ENCODE peak calls at places on chromosomes 1 and 21, in six cellular contexts. S, I, F, J, R and B are unnamed samples.

GRCh38 chr1:181112071-181112929 is 23.8 kb downstream of the IER5 start:
- DNase-seq in S (peak), I (no peak), F (peak), J (no peak), R (no peak), B (no peak)

GRCh38 chr1:244782056-244782455 is 53.4 kb upstream of the COX20 start:
- DNase-seq in S (no peak), I (no peak), F (no peak), J (no peak), R (no peak), B (no peak)

GRCh38 chr1:197343663-197344273 is 75.7 kb downstream of the CRB1 start:
- DNase-seq in S (no peak), I (no peak), F (no peak), J (no peak), R (no peak), B (no peak)

GRCh38 chr21:17609681-17610080 is 3.0 kb downstream of the BTG3 start:
- DNase-seq in S (no peak), I (no peak), F (no peak), J (no peak), R (no peak), B (no peak)

GRCh38 chr1:113617438-113618141 is 141.7 kb downstream of the PHTF1 start:
- DNase-seq in S (no peak), I (no peak), F (no peak), J (no peak), R (no peak), B (no peak)

GRCh38 chr1:232974971-232975370 is 24.6 kb downstream of the NTPCR start:
- DNase-seq in S (no peak), I (no peak), F (no peak), J (no peak), R (no peak), B (no peak)

GRCh38 chr1:119475866-119476439 is 31.1 kb upstream of the HSD3B1 start:
- DNase-seq in S (peak), I (peak), F (peak), J (peak), R (no peak), B (no peak)

GRCh38 chr1:71994646-71995045 is 287.7 kb downstream of the NEGR1 start:
- DNase-seq in S (no peak), I (no peak), F (no peak), J (no peak), R (no peak), B (no peak)

GRCh38 chr1:31413405-31414005 is 492 bp downstream of the SERINC2 start:
- DNase-seq in S (peak), I (no peak), F (peak), J (peak), R (peak), B (peak)

GRCh38 chr1:33470495-33471012 is 1.9 kb upstream of the ZSCAN20 start:
- DNase-seq in S (peak), I (peak), F (peak), J (peak), R (peak), B (peak)

GRCh38 chr1:210489491-210489890 is 160.8 kb downstream of the HHAT start:
- DNase-seq in S (no peak), I (no peak), F (no peak), J (no peak), R (no peak), B (no peak)

GRCh38 chr1:118483245-118484006 is 298.4 kb upstream of the SPAG17 start:
- DNase-seq in S (no peak), I (no peak), F (peak), J (no peak), R (no peak), B (no peak)

GRCh38 chr1:14929547-14930223 is 223.9 kb upstream of the TMEM51 start:
- DNase-seq in S (no peak), I (no peak), F (no peak), J (no peak), R (no peak), B (no peak)

GRCh38 chr1:228937851-228938247 is 202.6 kb downstream of the RHOU start:
- DNase-seq in S (peak), I (no peak), F (peak), J (no peak), R (no peak), B (no peak)

GRCh38 chr1:9193226-9193625 is 41.3 kb upstream of the H6PD start:
- DNase-seq in S (no peak), I (no peak), F (no peak), J (no peak), R (no peak), B (no peak)

GRCh38 chr21:41207401-41208388 is 39.7 kb downstream of the BACE2 start:
- DNase-seq in S (peak), I (no peak), F (no peak), J (peak), R (peak), B (no peak)

GRCh38 chr1:11289064-11289463 is 16.1 kb downstream of the UBIAD1 start:
- DNase-seq in S (no peak), I (no peak), F (no peak), J (no peak), R (no peak), B (no peak)

GRCh38 chr1:201511925-201512539 is 5.1 kb upstream of the CSRP1 start:
- DNase-seq in S (peak), I (peak), F (peak), J (peak), R (peak), B (no peak)

GRCh38 chr1:186104459-186104858 is 270.6 kb downstream of the TPR start:
- DNase-seq in S (no peak), I (no peak), F (no peak), J (no peak), R (no peak), B (no peak)

GRCh38 chr1:121519042-121519755 is 334.4 kb downstream of the SRGAP2C start:
- DNase-seq in S (peak), I (peak), F (peak), J (peak), R (peak), B (peak)

GRCh38 chr1:93651695-93652094 is 29.9 kb downstream of the BCAR3 start:
- DNase-seq in S (no peak), I (no peak), F (no peak), J (no peak), R (no peak), B (no peak)

GRCh38 chr1:227429447-227430359 is 111.4 kb upstream of the CDC42BPA start:
- DNase-seq in S (no peak), I (no peak), F (no peak), J (peak), R (no peak), B (no peak)

GRCh38 chr1:21814981-21815583 is 3.0 kb downstream of the LDLRAD2 start:
- DNase-seq in S (no peak), I (no peak), F (no peak), J (no peak), R (no peak), B (no peak)

GRCh38 chr1:198681831-198682756 is 43.3 kb downstream of the PTPRC start:
- DNase-seq in S (peak), I (no peak), F (peak), J (peak), R (peak), B (peak)

GRCh38 chr1:114729782-114730181 is 13.2 kb upstream of the NRAS start:
- DNase-seq in S (no peak), I (no peak), F (no peak), J (no peak), R (no peak), B (no peak)

GRCh38 chr1:214102907-214103306 is 115.1 kb downstream of the PROX1 start:
- DNase-seq in S (no peak), I (no peak), F (no peak), J (no peak), R (no peak), B (no peak)

GRCh38 chr1:214103778-214104177 is 116.0 kb downstream of the PROX1 start:
- DNase-seq in S (no peak), I (no peak), F (no peak), J (no peak), R (no peak), B (no peak)

GRCh38 chr1:214106375-214106774 is 118.6 kb downstream of the PROX1 start:
- DNase-seq in S (no peak), I (no peak), F (no peak), J (no peak), R (no peak), B (no peak)

GRCh38 chr1:214101246-214101645 is 113.5 kb downstream of the PROX1 start:
- DNase-seq in S (no peak), I (no peak), F (peak), J (no peak), R (no peak), B (no peak)

GRCh38 chr1:214101828-214102227 is 114.1 kb downstream of the PROX1 start:
- DNase-seq in S (no peak), I (no peak), F (no peak), J (no peak), R (no peak), B (no peak)
- H3K27ac ChIP-seq in S (no peak), I (no peak), F (no peak), J (no peak), R (no peak), B (no peak)

DNA sequence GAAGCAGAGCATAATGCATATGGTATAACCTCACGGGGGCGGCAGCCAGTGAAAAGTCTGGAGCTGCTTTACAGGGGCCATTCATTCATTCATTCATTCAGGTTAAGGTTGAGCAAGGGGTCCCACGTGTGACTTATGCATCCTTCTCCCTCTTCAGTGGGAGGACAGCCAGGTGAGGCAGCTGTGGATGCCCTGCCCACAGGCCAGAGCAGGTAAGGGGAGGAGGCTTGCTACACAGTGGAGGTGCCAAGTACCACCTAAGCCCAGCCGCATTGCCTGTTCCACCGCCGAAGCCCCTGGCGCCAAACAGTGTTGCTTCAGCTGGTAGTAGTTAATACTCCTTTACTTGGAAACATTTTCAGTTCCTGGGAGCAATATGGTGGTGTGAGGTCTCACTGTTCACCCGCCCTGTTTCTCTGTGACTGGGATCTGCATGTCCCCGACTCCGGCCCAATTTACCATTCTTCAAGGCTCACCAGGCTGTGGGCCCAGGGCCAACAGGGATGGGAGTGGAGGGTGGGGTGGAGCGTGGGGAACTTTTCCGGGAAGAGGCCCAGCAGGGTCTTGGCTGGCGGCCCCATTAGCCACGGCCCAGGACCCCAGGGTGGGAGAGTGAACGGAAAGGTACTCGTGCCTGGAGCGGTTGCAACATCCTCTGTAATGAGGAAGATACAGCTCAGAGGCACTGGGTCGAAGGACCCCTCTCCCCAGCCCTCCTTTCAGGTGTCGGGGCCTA is 722 bp upstream of the PODN start:
- DNase-seq in S (peak), I (no peak), F (no peak), J (no peak), R (no peak), B (no peak)
- H3K27ac ChIP-seq in S (peak), I (no peak), F (no peak), J (no peak), R (no peak), B (no peak)

GRCh38 chr1:178124115-178124514 is 30.2 kb downstream of the RASAL2 start:
- DNase-seq in S (no peak), I (no peak), F (peak), J (no peak), R (no peak), B (no peak)

GRCh38 chr1:178119623-178120022 is 25.7 kb downstream of the RASAL2 start:
- DNase-seq in S (no peak), I (no peak), F (no peak), J (no peak), R (no peak), B (no peak)

GRCh38 chr1:178122283-178122682 is 28.4 kb downstream of the RASAL2 start:
- DNase-seq in S (no peak), I (no peak), F (no peak), J (no peak), R (no peak), B (no peak)

GRCh38 chr1:178120088-178120487 is 26.2 kb downstream of the RASAL2 start:
- DNase-seq in S (no peak), I (no peak), F (no peak), J (no peak), R (no peak), B (no peak)

GRCh38 chr1:178121883-178122282 is 28.0 kb downstream of the RASAL2 start:
- DNase-seq in S (no peak), I (no peak), F (no peak), J (no peak), R (no peak), B (no peak)
- H3K27ac ChIP-seq in S (no peak), I (peak), F (no peak), J (no peak), R (peak), B (no peak)

DNA sequence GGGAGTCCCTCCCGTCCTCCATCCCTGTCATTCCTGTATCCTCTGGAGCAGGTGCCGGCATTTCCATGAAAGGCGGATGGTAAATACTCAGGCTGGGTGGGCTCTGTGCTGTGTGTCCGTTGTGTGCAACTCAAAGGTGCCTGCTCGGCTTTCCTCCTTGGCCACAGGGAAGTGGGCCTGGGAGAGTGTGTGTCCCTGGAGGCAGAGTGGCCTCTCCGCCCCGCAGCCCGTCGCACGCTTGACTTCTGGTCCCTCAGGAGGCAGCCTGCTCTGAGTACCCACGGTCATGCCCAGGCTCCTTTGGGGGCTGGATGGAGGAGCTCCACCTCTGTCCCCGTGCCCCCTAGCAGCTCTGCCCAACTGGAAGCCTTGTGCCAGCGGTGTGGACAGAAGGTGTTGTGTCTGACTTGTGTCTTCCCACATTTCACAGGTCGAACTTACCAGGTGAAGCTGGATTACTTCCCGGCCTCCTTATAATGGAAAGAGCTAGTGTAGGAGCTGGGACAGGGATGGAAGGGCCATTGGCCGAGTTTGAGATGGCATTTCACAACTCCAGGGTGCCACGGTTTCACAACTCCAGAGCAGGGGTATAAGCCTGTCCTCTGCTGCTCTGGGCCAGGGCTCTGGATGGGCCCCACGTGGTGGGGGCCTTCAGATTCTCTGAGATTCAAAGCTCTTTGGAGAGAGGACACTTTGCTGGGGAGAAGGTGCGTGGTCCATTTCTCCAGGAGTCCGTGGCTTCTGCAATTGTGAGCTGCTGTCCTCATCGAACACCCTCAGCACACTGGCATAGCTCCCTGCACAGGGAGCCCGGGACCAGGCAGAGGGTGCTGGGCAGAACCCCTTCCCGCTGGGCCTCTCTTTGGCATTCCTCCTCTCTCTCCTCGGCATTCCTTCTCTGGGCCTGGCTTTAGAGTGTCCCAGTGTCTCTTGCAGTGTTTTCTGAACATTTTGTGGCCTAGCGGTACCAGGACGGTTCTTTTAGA is 152.7 kb upstream of the COL6A1 start:
- DNase-seq in S (no peak), I (no peak), F (no peak), J (no peak), R (no peak), B (no peak)
- H3K27ac ChIP-seq in S (no peak), I (no peak), F (no peak), J (no peak), R (no peak), B (no peak)

GRCh38 chr1:160773088-160773487 is 22.9 kb upstream of the LY9 start:
- DNase-seq in S (no peak), I (no peak), F (no peak), J (no peak), R (no peak), B (no peak)
- H3K27ac ChIP-seq in S (no peak), I (no peak), F (no peak), J (no peak), R (no peak), B (no peak)

DNA sequence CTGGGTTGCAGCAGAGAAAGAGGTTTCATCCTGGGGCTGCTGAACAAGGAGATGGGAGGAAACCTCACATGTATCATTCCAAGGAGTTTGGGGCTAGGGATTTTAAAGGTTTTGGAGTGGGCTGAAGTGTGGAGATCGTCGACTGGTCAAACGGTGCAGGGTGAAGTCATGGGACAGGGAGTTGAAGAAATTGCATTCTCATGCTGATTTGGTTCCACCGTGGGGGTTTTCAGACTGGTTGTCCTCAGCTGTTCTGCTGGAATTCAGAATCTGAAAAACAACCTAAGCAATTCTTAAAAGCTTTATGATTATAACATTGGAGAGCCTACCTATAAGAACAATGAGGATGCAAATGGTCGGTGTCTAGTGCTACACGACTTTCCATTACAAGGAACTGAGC is 242.8 kb downstream of the TM2D1 start:
- DNase-seq in S (no peak), I (no peak), F (no peak), J (no peak), R (no peak), B (no peak)
- H3K27ac ChIP-seq in S (no peak), I (no peak), F (no peak), J (no peak), R (no peak), B (no peak)